ENCODE peak calls at places on chromosomes 2 and 18, in nine cellular contexts. One of them, this sample, is unnamed.

GRCh38 chr2:144455979-144456378 is 63.9 kb downstream of the ZEB2 start:
- DNase-seq in HTR-8/SVneo: no peak
- DNase-seq in astrocyte of the spinal cord: no peak
- DNase-seq in GM12865: no peak
- DNase-seq in endothelial cell: no peak
- DNase-seq in body of pancreas: no peak
- DNase-seq in stimulated activated naive CD4-positive, alpha-beta T cell: no peak
- DNase-seq in mucosa of gallbladder: no peak
- DNase-seq in right lobe of liver: no peak
- DNase-seq in this sample: no peak

GRCh38 chr2:111119847-111120252 is 864 bp upstream of the BCL2L11 start:
- DNase-seq in mucosa of gallbladder: peak; percentile 17
- DNase-seq in right lobe of liver: peak; percentile 61
- DNase-seq in endothelial cell: peak; percentile 14
- DNase-seq in HTR-8/SVneo: no peak
- DNase-seq in body of pancreas: no peak
- DNase-seq in GM12865: no peak
- DNase-seq in stimulated activated naive CD4-positive, alpha-beta T cell: no peak
- DNase-seq in astrocyte of the spinal cord: no peak
- DNase-seq in this sample: no peak

GRCh38 chr2:207513577-207514257 is 16.0 kb upstream of the CREB1 start:
- DNase-seq in astrocyte of the spinal cord: peak; percentile 96
- DNase-seq in HTR-8/SVneo: peak; percentile 62
- DNase-seq in body of pancreas: no peak
- DNase-seq in right lobe of liver: no peak
- DNase-seq in endothelial cell: no peak
- DNase-seq in mucosa of gallbladder: no peak
- DNase-seq in stimulated activated naive CD4-positive, alpha-beta T cell: no peak
- DNase-seq in GM12865: no peak
- DNase-seq in this sample: peak; percentile 100

GRCh38 chr2:187580462-187581124 is 26.4 kb upstream of the TFPI start:
- DNase-seq in astrocyte of the spinal cord: peak; percentile 87
- DNase-seq in body of pancreas: no peak
- DNase-seq in mucosa of gallbladder: no peak
- DNase-seq in HTR-8/SVneo: peak; percentile 41
- DNase-seq in right lobe of liver: no peak
- DNase-seq in stimulated activated naive CD4-positive, alpha-beta T cell: no peak
- DNase-seq in GM12865: peak; percentile 55
- DNase-seq in endothelial cell: no peak
- DNase-seq in this sample: peak; percentile 73

GRCh38 chr2:1625281-1626001 is 118.9 kb downstream of the PXDN start:
- DNase-seq in HTR-8/SVneo: peak; percentile 57
- DNase-seq in GM12865: no peak
- DNase-seq in right lobe of liver: no peak
- DNase-seq in astrocyte of the spinal cord: peak; percentile 91
- DNase-seq in body of pancreas: no peak
- DNase-seq in stimulated activated naive CD4-positive, alpha-beta T cell: no peak
- DNase-seq in endothelial cell: peak; percentile 34
- DNase-seq in mucosa of gallbladder: peak; percentile 65
- DNase-seq in this sample: peak; percentile 81

GRCh38 chr2:9422321-9423099 is 818 bp downstream of the ITGB1BP1 start:
- DNase-seq in endothelial cell: peak; percentile 21
- DNase-seq in stimulated activated naive CD4-positive, alpha-beta T cell: peak; percentile 28
- DNase-seq in mucosa of gallbladder: peak; percentile 30
- DNase-seq in right lobe of liver: peak; percentile 73
- DNase-seq in HTR-8/SVneo: peak; percentile 46
- DNase-seq in astrocyte of the spinal cord: peak; percentile 28
- DNase-seq in body of pancreas: peak; percentile 34
- DNase-seq in GM12865: peak; percentile 55
- DNase-seq in this sample: peak; percentile 35

GRCh38 chr2:67453365-67453764 is 56.2 kb downstream of the ETAA1 start:
- DNase-seq in HTR-8/SVneo: no peak
- DNase-seq in astrocyte of the spinal cord: peak; percentile 30
- DNase-seq in endothelial cell: no peak
- DNase-seq in stimulated activated naive CD4-positive, alpha-beta T cell: no peak
- DNase-seq in mucosa of gallbladder: no peak
- DNase-seq in right lobe of liver: no peak
- DNase-seq in body of pancreas: no peak
- DNase-seq in GM12865: no peak
- DNase-seq in this sample: no peak

GRCh38 chr18:7775848-7776247 is 208.7 kb downstream of the PTPRM start:
- DNase-seq in GM12865: no peak
- DNase-seq in stimulated activated naive CD4-positive, alpha-beta T cell: no peak
- DNase-seq in mucosa of gallbladder: no peak
- DNase-seq in HTR-8/SVneo: no peak
- DNase-seq in astrocyte of the spinal cord: no peak
- DNase-seq in body of pancreas: no peak
- DNase-seq in right lobe of liver: no peak
- DNase-seq in endothelial cell: no peak
- DNase-seq in this sample: no peak

GRCh38 chr2:71919701-71920100 is 228.0 kb downstream of the CYP26B1 start:
- DNase-seq in right lobe of liver: no peak
- DNase-seq in mucosa of gallbladder: no peak
- DNase-seq in GM12865: no peak
- DNase-seq in body of pancreas: no peak
- DNase-seq in astrocyte of the spinal cord: no peak
- DNase-seq in HTR-8/SVneo: no peak
- DNase-seq in stimulated activated naive CD4-positive, alpha-beta T cell: no peak
- DNase-seq in endothelial cell: no peak
- DNase-seq in this sample: no peak

GRCh38 chr18:48408727-48409590 is at the start of gene ZBTB7C:
- DNase-seq in HTR-8/SVneo: no peak
- DNase-seq in mucosa of gallbladder: no peak
- DNase-seq in right lobe of liver: peak; percentile 59
- DNase-seq in endothelial cell: peak; percentile 38
- DNase-seq in body of pancreas: peak; percentile 33
- DNase-seq in stimulated activated naive CD4-positive, alpha-beta T cell: no peak
- DNase-seq in GM12865: no peak
- DNase-seq in astrocyte of the spinal cord: no peak
- DNase-seq in this sample: peak; percentile 12

GRCh38 chr2:26495705-26496271 is 17.9 kb upstream of the OTOF start:
- DNase-seq in astrocyte of the spinal cord: no peak
- DNase-seq in GM12865: no peak
- DNase-seq in mucosa of gallbladder: no peak
- DNase-seq in right lobe of liver: peak; percentile 7
- DNase-seq in stimulated activated naive CD4-positive, alpha-beta T cell: no peak
- DNase-seq in body of pancreas: peak; percentile 39
- DNase-seq in endothelial cell: peak; percentile 50
- DNase-seq in HTR-8/SVneo: no peak
- DNase-seq in this sample: no peak

GRCh38 chr2:239369631-239370161 is 31.1 kb downstream of the HDAC4 start:
- DNase-seq in HTR-8/SVneo: no peak
- DNase-seq in body of pancreas: peak; percentile 9
- DNase-seq in right lobe of liver: peak; percentile 45
- DNase-seq in endothelial cell: no peak
- DNase-seq in GM12865: peak; percentile 87
- DNase-seq in stimulated activated naive CD4-positive, alpha-beta T cell: peak; percentile 93
- DNase-seq in astrocyte of the spinal cord: no peak
- DNase-seq in mucosa of gallbladder: no peak
- DNase-seq in this sample: peak; percentile 74

GRCh38 chr2:2686228-2686627 is 355.2 kb upstream of the MYT1L start:
- DNase-seq in HTR-8/SVneo: no peak
- DNase-seq in GM12865: no peak
- DNase-seq in astrocyte of the spinal cord: no peak
- DNase-seq in endothelial cell: peak; percentile 22
- DNase-seq in body of pancreas: no peak
- DNase-seq in mucosa of gallbladder: no peak
- DNase-seq in right lobe of liver: no peak
- DNase-seq in stimulated activated naive CD4-positive, alpha-beta T cell: peak; percentile 25
- DNase-seq in this sample: no peak

GRCh38 chr18:9428862-9429661 is 46.3 kb upstream of the RALBP1 start:
- DNase-seq in HTR-8/SVneo: no peak
- DNase-seq in astrocyte of the spinal cord: no peak
- DNase-seq in mucosa of gallbladder: no peak
- DNase-seq in right lobe of liver: no peak
- DNase-seq in body of pancreas: no peak
- DNase-seq in stimulated activated naive CD4-positive, alpha-beta T cell: no peak
- DNase-seq in endothelial cell: no peak
- DNase-seq in GM12865: no peak
- DNase-seq in this sample: peak; percentile 52

GRCh38 chr2:144578099-144578498 is 58.2 kb upstream of the ZEB2 start:
- DNase-seq in astrocyte of the spinal cord: no peak
- DNase-seq in body of pancreas: no peak
- DNase-seq in mucosa of gallbladder: no peak
- DNase-seq in stimulated activated naive CD4-positive, alpha-beta T cell: no peak
- DNase-seq in HTR-8/SVneo: no peak
- DNase-seq in endothelial cell: no peak
- DNase-seq in GM12865: no peak
- DNase-seq in right lobe of liver: no peak
- DNase-seq in this sample: no peak